ENCODE peak calls at places on chromosomes 6 and 20, in six cellular contexts. T is Right ventricle myocardium superior; O is MCF 10A; X is CD4-positive, alpha-beta memory T cell; A is iPS DF 6.9; F is AG09309. R is an unnamed sample.

GRCh38 chr6:36956111-36956820 is 1.7 kb downstream of the PI16 start:
- DNase-seq in T (no peak), O (peak), X (no peak), A (no peak), F (no peak), R (no peak)

GRCh38 chr20:37296371-37296770 is 6.9 kb downstream of the MANBAL start:
- DNase-seq in T (no peak), O (no peak), X (no peak), A (no peak), F (no peak), R (no peak)

GRCh38 chr6:78611886-78612480 is 255.4 kb upstream of the IRAK1BP1 start:
- DNase-seq in T (no peak), O (peak), X (no peak), A (no peak), F (no peak), R (no peak)

GRCh38 chr6:106138151-106138550 is 52.0 kb downstream of the PRDM1 start:
- DNase-seq in T (no peak), O (no peak), X (no peak), A (no peak), F (no peak), R (no peak)

GRCh38 chr6:142685852-142686718 is 258.9 kb downstream of the HIVEP2 start:
- DNase-seq in T (no peak), O (no peak), X (no peak), A (no peak), F (no peak), R (no peak)

GRCh38 chr6:27829453-27830211 is 82.6 kb downstream of the OR2B2 start:
- DNase-seq in T (no peak), O (no peak), X (no peak), A (no peak), F (no peak), R (no peak)

GRCh38 chr20:40956926-40957760 is 71.5 kb upstream of the TOP1 start:
- DNase-seq in T (no peak), O (no peak), X (no peak), A (no peak), F (no peak), R (no peak)

GRCh38 chr20:1320902-1321653 is 7.9 kb downstream of the SDCBP2 start:
- DNase-seq in T (no peak), O (no peak), X (no peak), A (no peak), F (no peak), R (no peak)

GRCh38 chr20:22410556-22411130 is 173.7 kb downstream of the FOXA2 start:
- DNase-seq in T (no peak), O (no peak), X (no peak), A (no peak), F (no peak), R (no peak)

GRCh38 chr20:64222273-64222672 is 33.3 kb upstream of the PCMTD2 start:
- DNase-seq in T (no peak), O (peak), X (no peak), A (no peak), F (no peak), R (no peak)

GRCh38 chr6:16959789-16960188 is 142.1 kb upstream of the STMND1 start:
- DNase-seq in T (no peak), O (no peak), X (no peak), A (no peak), F (no peak), R (no peak)

GRCh38 chr20:62159052-62159451 is 15.5 kb downstream of the SS18L1 start:
- DNase-seq in T (no peak), O (no peak), X (no peak), A (no peak), F (no peak), R (no peak)

GRCh38 chr6:33587529-33588215 is 7.6 kb upstream of the BAK1 start:
- DNase-seq in T (peak), O (no peak), X (no peak), A (no peak), F (no peak), R (no peak)

GRCh38 chr6:35088281-35089215 is 52.6 kb downstream of the TCP11 start:
- DNase-seq in T (no peak), O (no peak), X (no peak), A (no peak), F (no peak), R (peak)

GRCh38 chr6:168162366-168162765 is 83.4 kb upstream of the FRMD1 start:
- DNase-seq in T (no peak), O (no peak), X (no peak), A (no peak), F (no peak), R (no peak)

GRCh38 chr6:150152891-150153876 is 10.3 kb downstream of the PPP1R14C start:
- DNase-seq in T (no peak), O (no peak), X (no peak), A (no peak), F (no peak), R (no peak)

GRCh38 chr6:44257007-44257752 is at the start of gene SLC35B2:
- DNase-seq in T (peak), O (peak), X (peak), A (no peak), F (no peak), R (peak)

GRCh38 chr20:63061701-63062100 is 54.9 kb upstream of the BHLHE23 start:
- DNase-seq in T (peak), O (no peak), X (no peak), A (no peak), F (no peak), R (peak)

GRCh38 chr6:151154418-151154817 is 85.3 kb upstream of the AKAP12 start:
- DNase-seq in T (peak), O (peak), X (no peak), A (no peak), F (no peak), R (peak)

GRCh38 chr6:41947581-41948220 is 6.1 kb upstream of the CCND3 start:
- DNase-seq in T (no peak), O (no peak), X (no peak), A (no peak), F (no peak), R (no peak)

GRCh38 chr6:26363882-26364825 is 844 bp upstream of the BTN3A2 start:
- DNase-seq in T (no peak), O (peak), X (no peak), A (no peak), F (no peak), R (no peak)

GRCh38 chr6:117906454-117906904 is 585 bp upstream of the SLC35F1 start:
- DNase-seq in T (no peak), O (no peak), X (no peak), A (no peak), F (no peak), R (no peak)

GRCh38 chr6:158773581-158774449 is 45.4 kb downstream of the EZR start:
- DNase-seq in T (no peak), O (no peak), X (no peak), A (no peak), F (no peak), R (no peak)

GRCh38 chr20:62409935-62410741 is 3.1 kb upstream of the CABLES2 start:
- DNase-seq in T (peak), O (peak), X (peak), A (no peak), F (no peak), R (peak)

GRCh38 chr6:155303361-155303870 is 10.9 kb downstream of the TFB1M start:
- DNase-seq in T (no peak), O (no peak), X (no peak), A (no peak), F (no peak), R (no peak)

GRCh38 chr6:134959603-134960002 is 9.7 kb upstream of the ALDH8A1 start:
- DNase-seq in T (no peak), O (no peak), X (no peak), A (no peak), F (no peak), R (no peak)

GRCh38 chr6:68633654-68634502 is 1.2 kb upstream of the ADGRB3 start:
- DNase-seq in T (no peak), O (no peak), X (no peak), A (no peak), F (no peak), R (no peak)

GRCh38 chr6:31575952-31576684 is 753 bp downstream of the TNF start:
- DNase-seq in T (no peak), O (no peak), X (no peak), A (no peak), F (no peak), R (no peak)

GRCh38 chr20:17327185-17327780 is 100.4 kb downstream of the PCSK2 start:
- DNase-seq in T (no peak), O (no peak), X (no peak), A (no peak), F (no peak), R (no peak)

GRCh38 chr6:12950879-12951814 is 234.6 kb downstream of the PHACTR1 start:
- DNase-seq in T (no peak), O (no peak), X (no peak), A (no peak), F (no peak), R (no peak)

GRCh38 chr6:69704916-69705315 is 91.9 kb downstream of the LMBRD1 start:
- DNase-seq in T (no peak), O (no peak), X (no peak), A (no peak), F (no peak), R (no peak)

GRCh38 chr6:39688494-39688893 is 36.7 kb downstream of the KIF6 start:
- DNase-seq in T (no peak), O (peak), X (no peak), A (no peak), F (peak), R (no peak)

GRCh38 chr6:127317275-127318128 is 25.9 kb downstream of the ECHDC1 start:
- DNase-seq in T (no peak), O (no peak), X (no peak), A (no peak), F (no peak), R (no peak)

GRCh38 chr6:3162565-3163247 is 5.4 kb upstream of the TUBB2A start:
- DNase-seq in T (peak), O (no peak), X (peak), A (no peak), F (no peak), R (peak)

GRCh38 chr6:8229913-8230312 is 127.6 kb upstream of the EEF1E1 start:
- DNase-seq in T (no peak), O (peak), X (no peak), A (peak), F (no peak), R (no peak)